ENCODE peak calls at places on chromosomes 5 and 9, in seven cellular contexts. T is tibial artery; V is neural progenitor cell; M is left ventricle myocardium inferior; W is spleen; E is CD8-positive, alpha-beta T cell; S is pancreas. Z is an unnamed sample. For H3K36me3, the result is how much of the 10 kb centered on the place peaks cover.

GRCh38 chr5:179337227-179338122 is 7.8 kb downstream of the ADAMTS2 start:
- DNase-seq in E (no peak), T (no peak), M (no peak), W (peak), S (no peak), V (no peak), Z (no peak)

GRCh38 chr5:98454904-98455303 is 318.6 kb upstream of the RGMB start:
- DNase-seq in W (no peak), M (no peak), S (no peak), T (no peak), E (no peak), V (no peak), Z (no peak)

GRCh38 chr5:151075698-151076331 is 5.0 kb downstream of the TNIP1 start:
- DNase-seq in V (no peak), W (peak), M (no peak), S (peak), E (no peak), T (no peak), Z (no peak)

GRCh38 chr9:119458068-119458467 is 88.8 kb upstream of the BRINP1 start:
- DNase-seq in E (no peak), T (no peak), M (no peak), V (no peak), S (no peak), W (no peak), Z (no peak)

GRCh38 chr9:34520096-34520495 is 2.7 kb downstream of the ENHO start:
- DNase-seq in T (peak), W (no peak), E (no peak), S (no peak), V (no peak), M (no peak), Z (no peak)

GRCh38 chr9:121771851-121772599 is 120.6 kb downstream of the DAB2IP start:
- DNase-seq in T (peak), V (no peak), E (no peak), S (peak), M (peak), W (peak), Z (no peak)

GRCh38 chr9:133460405-133461175 is 812 bp downstream of the CACFD1 start:
- DNase-seq in V (peak), T (peak), E (no peak), S (peak), M (no peak), W (no peak), Z (no peak)

GRCh38 chr9:109411818-109412352 is 86.2 kb downstream of the PTPN3 start:
- DNase-seq in S (no peak), M (no peak), E (no peak), T (no peak), W (no peak), V (peak), Z (no peak)

GRCh38 chr9:137665697-137666504 is 47.1 kb downstream of the EHMT1 start:
- DNase-seq in S (no peak), T (no peak), W (peak), V (peak), E (no peak), M (no peak), Z (no peak)

GRCh38 chr9:111900934-111901612 is 4.5 kb downstream of the UGCG start:
- DNase-seq in S (no peak), E (no peak), W (no peak), M (no peak), V (no peak), T (no peak), Z (no peak)

GRCh38 chr5:113166710-113167366 is 190.2 kb downstream of the DCP2 start:
- DNase-seq in E (no peak), S (no peak), M (no peak), V (peak), W (no peak), T (no peak), Z (no peak)

GRCh38 chr5:103847060-103847459 is 284.5 kb upstream of the NUDT12 start:
- DNase-seq in E (no peak), S (no peak), M (no peak), T (no peak), V (no peak), W (no peak), Z (no peak)

GRCh38 chr9:77512876-77513275 is 135.2 kb downstream of the GNA14 start:
- DNase-seq in T (no peak), V (no peak), W (no peak), E (no peak), M (peak), S (no peak), Z (no peak)

GRCh38 chr9:2494571-2494970 is 127.0 kb upstream of the VLDLR start:
- DNase-seq in M (no peak), T (no peak), W (no peak), V (no peak), S (no peak), E (no peak), Z (no peak)

GRCh38 chr5:100904259-100904822 is 1.3 kb upstream of the ST8SIA4 start:
- DNase-seq in E (no peak), V (peak), W (peak), M (no peak), T (peak), S (no peak), Z (peak)

DNA sequence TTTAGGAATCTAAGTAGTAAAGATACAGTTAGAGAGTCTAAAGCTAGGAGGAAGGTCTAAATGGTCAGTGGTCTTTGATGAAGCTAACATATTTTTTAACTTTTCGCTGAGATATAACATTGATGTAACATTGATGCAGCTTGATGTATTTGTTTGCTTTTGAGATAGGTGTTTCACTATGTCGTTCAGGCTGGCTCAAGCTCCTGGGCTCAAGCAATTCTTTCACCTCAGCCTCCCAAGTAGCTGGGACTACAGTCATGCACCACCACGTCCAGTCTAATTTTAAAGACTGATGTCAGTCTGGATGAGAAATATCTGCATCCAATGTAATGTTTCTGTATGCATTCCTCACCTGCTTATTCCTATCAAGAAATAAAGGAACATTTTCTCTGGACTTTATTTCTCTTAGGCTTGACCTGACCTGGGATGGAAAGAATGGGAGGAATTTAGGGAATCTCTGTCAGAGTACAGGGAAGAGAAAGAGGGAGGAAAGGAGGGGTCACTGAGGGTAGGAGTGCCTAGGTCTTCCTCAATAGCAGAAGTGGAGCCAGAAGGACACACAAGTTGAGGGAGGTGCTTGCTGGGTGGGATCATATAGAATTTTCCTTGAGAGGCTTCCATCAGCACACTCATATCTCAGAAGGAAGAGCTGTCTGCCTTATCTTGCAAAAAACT is 101.5 kb upstream of the GPBP1 start:
- DNase-seq in V (peak), S (no peak), E (no peak), W (no peak), T (no peak), M (no peak), Z (no peak)
- H3K27ac ChIP-seq in V (no peak), S (no peak), E (no peak), W (no peak), T (no peak), M (no peak), Z (no peak)

DNA sequence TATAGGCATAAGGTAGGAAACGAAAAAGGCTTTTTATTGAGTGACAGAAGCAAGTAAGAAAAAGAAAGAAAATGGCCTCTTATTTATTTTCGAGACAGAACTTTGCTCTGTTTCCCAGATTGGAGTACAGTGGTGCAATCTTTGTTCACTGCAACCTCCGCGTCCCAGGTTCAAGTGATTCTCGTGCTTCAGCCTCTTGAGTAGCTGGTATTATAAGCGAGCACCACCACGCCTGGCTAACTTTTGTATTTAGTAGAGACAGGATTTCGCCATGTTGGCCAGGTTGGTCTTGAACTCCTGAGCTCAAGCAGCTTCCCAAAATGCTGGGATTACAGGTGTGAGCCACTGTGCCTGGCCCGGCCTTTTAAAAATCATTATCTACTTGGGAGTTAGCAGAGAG is 70.7 kb downstream of the NSD1 start:
- DNase-seq in W (no peak), T (no peak), E (no peak), V (no peak), M (no peak), S (no peak), Z (no peak)
- H3K36me3 ChIP-seq in W (under half), T (half or more), E (under half), V (under half), M (half or more), S (under half), Z (under half)

DNA sequence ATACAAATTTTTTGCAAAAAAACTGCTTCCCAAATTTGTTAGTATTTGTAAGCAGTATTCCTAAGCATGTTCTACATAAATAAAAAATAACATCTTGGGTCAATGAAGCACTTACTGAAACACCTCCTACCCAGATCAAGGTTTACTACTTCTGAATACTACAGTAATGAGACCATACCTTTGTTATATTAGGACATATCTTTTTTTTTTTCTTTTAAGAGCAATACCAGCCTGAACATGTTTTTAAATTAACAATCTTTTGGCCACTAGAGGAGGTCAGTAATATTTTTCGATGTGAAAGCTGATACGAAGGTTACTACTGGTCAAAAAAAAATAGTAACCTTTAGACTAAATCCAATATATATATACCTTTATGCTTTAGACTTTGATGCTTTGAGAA is 72.7 kb downstream of the CERT1 start:
- DNase-seq in S (no peak), M (no peak), V (no peak), E (no peak), T (no peak), W (no peak), Z (no peak)
- TF ChIP-seq CTCF in S (no peak), M (no peak), V (no peak), E (no peak), T (no peak), W (no peak), Z (no peak)

DNA sequence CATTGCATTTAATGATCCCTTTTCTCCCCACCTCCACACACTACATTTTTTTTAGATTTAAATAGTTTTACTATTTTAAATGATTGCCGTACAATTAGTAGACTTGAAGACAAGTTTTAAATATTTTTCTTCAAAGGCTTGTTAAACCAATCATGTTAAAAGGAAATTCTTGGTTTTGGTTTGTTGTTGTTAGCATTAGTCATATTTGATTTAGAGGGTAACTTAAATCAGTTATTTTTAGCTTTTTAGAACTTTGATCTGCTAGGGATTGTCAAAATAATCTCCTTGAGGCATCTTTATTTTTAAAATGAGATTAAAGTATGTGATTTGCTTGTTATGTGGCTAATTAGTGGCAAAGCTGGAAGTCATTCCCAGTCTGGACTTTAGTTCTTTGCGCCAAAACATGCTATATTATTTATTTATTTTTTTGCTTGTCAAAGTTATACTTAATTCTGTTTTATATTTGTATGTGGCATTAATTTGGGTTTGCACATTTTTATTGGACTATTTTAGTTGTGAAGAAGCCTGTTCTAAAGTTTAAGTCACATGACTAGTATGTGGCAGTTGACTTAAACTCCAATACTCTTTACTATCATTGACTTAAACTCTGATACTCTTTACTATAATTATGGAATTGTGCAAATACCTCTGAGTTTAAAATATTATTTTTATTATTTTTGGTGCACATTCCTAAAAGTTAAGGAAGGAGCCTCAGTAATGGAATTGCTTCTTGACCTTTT is 14.7 kb downstream of the ITGA1 start:
- DNase-seq in E (no peak), S (no peak), T (no peak), M (no peak), V (no peak), W (no peak), Z (no peak)
- H3K27ac ChIP-seq in E (no peak), S (no peak), T (peak), M (peak), V (no peak), W (peak), Z (no peak)

GRCh38 chr9:95938724-95939123 is 63.2 kb downstream of the ERCC6L2 start:
- DNase-seq in E (no peak), S (no peak), W (no peak), V (no peak), M (no peak), T (no peak), Z (no peak)

GRCh38 chr9:95939472-95939871 is 64.0 kb downstream of the ERCC6L2 start:
- DNase-seq in E (no peak), V (no peak), S (no peak), M (no peak), W (no peak), T (no peak), Z (no peak)

GRCh38 chr9:95936579-95937075 is 61.1 kb downstream of the ERCC6L2 start:
- DNase-seq in T (no peak), W (no peak), V (no peak), E (no peak), S (no peak), M (no peak), Z (no peak)

GRCh38 chr9:95937131-95937530 is 61.6 kb downstream of the ERCC6L2 start:
- DNase-seq in M (no peak), V (no peak), S (no peak), E (no peak), T (no peak), W (no peak), Z (no peak)

DNA sequence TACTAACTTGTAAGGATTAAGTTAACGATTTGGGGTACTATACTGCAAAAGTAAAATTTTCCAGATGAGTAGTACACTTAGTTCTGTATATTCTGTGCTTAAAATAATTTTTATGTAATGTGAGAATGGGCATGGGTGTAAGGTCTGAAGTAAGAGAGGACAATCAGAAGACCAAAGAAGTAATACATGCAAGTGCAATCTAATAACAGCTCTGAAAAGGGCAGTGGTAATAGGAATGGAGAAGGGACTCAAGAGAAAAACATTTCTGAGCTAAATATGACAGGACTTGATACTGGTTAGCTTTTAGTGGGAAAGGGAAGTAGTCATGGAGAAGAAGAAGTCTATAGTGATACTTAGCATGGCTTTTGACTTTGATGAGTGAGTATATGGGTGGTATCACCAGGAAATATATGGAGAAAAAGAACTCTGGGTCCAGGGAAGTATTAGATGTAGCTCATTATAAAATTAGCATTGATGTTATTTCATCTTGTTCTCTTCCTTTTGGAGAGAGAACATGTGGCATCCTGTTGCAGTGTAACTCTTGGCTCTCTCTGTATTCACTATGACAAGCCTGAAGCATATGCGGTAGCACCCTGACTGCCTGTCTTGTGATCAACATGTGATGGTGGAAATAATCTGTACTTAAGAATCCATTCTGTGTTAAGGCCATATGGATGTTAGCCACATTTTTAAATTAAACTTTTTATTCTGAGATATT is 60.5 kb downstream of the ERCC6L2 start:
- DNase-seq in S (no peak), E (no peak), V (no peak), M (no peak), T (no peak), W (no peak), Z (no peak)
- H3K36me3 ChIP-seq in S (under half), E (under half), V (under half), M (half or more), T (half or more), W (under half), Z (under half)

DNA sequence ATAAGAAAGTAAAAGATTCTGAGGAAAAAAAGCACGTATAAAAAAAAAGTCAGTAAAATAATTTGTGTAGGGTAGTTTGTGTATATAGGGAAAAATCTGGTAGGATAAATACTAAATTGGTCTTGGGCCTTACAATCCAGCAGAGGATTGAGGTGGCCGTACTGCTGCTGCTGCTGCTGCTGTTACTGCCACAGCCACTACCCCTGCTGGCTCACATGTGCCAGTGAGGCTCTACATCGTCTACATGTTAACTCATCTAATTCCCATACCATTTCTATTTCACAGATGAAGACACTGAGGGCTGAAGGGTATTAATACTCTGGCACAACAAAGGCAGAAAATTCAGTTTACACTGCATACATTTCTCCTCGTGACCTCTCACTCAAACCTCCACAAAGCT is 928.5 kb downstream of the TLE4 start:
- DNase-seq in S (no peak), M (no peak), E (no peak), W (no peak), V (no peak), T (no peak), Z (no peak)
- TF ChIP-seq CTCF in S (no peak), M (no peak), E (no peak), W (no peak), V (peak), T (no peak), Z (no peak)

GRCh38 chr9:113548221-113549041 is 84.9 kb downstream of the RGS3 start:
- DNase-seq in W (peak), M (peak), T (peak), V (peak), S (peak), E (no peak), Z (no peak)
- H3K27ac ChIP-seq in W (peak), M (peak), T (peak), V (no peak), S (peak), E (peak), Z (peak)

GRCh38 chr9:129348890-129349570 is 171.0 kb upstream of the IER5L start:
- DNase-seq in M (no peak), S (no peak), W (no peak), T (no peak), V (no peak), E (no peak), Z (no peak)

GRCh38 chr9:129351642-129352151 is 173.6 kb upstream of the IER5L start:
- DNase-seq in E (no peak), S (no peak), T (no peak), M (no peak), W (no peak), V (peak), Z (no peak)

GRCh38 chr9:129349571-129349947 is 171.5 kb upstream of the IER5L start:
- DNase-seq in E (no peak), V (no peak), S (no peak), W (no peak), M (no peak), T (no peak), Z (no peak)

GRCh38 chr9:129351058-129351641 is 173.1 kb upstream of the IER5L start:
- DNase-seq in V (peak), T (no peak), S (no peak), W (no peak), E (no peak), M (no peak), Z (no peak)

GRCh38 chr9:129350143-129350935 is 172.3 kb upstream of the IER5L start:
- DNase-seq in T (no peak), M (no peak), W (no peak), S (no peak), E (no peak), V (no peak), Z (no peak)
- H3K36me3 ChIP-seq in T (under half), M (under half), W (under half), S (under half), E (under half), V (under half), Z (under half)